ENCODE peak calls at places on chromosomes 12 and 14, in ten cellular contexts. V is stimulated activated CD8-positive, alpha-beta memory T cell treated with anti-CD3 and anti-CD28 coated beads, Interleukin-2, amount 100 ng/mL, for 1 hour; P is GM23248; L is AG09319; B is CD8-positive, alpha-beta T cell; J is effector memory CD4-positive, alpha-beta T cell; C is T-helper 1 cell; U is IMR-90; F is RPMI8226; Y is dermis blood vessel endothelial cell. K is an unnamed sample.

GRCh38 chr12:1873531-1874149 is 44.8 kb downstream of the CACNA2D4 start:
- DNase-seq in F (no peak), L (no peak), P (no peak), J (no peak), B (no peak), U (no peak), Y (no peak), C (no peak), V (no peak), K (no peak)

GRCh38 chr12:94760786-94761185 is 110.4 kb upstream of the TMCC3 start:
- DNase-seq in B (no peak), Y (no peak), F (no peak), J (no peak), L (no peak), C (no peak), U (peak), V (no peak), P (no peak), K (no peak)

GRCh38 chr12:20120296-20120695 is 248.0 kb upstream of the PDE3A start:
- DNase-seq in J (no peak), Y (peak), F (no peak), P (peak), V (no peak), B (no peak), U (no peak), L (no peak), C (no peak), K (no peak)

GRCh38 chr14:64718762-64719161 is 14.5 kb downstream of the PLEKHG3 start:
- DNase-seq in C (no peak), L (no peak), B (no peak), J (no peak), F (no peak), Y (no peak), V (no peak), U (no peak), P (no peak), K (no peak)

GRCh38 chr12:6871052-6871957 is 1.8 kb downstream of the SPSB2 start:
- DNase-seq in C (no peak), U (no peak), J (no peak), V (no peak), Y (no peak), L (no peak), F (peak), B (no peak), P (peak), K (peak)

GRCh38 chr12:63021126-63021525 is 86.2 kb upstream of the PPM1H start:
- DNase-seq in J (no peak), Y (no peak), P (no peak), F (no peak), C (no peak), L (no peak), U (no peak), V (no peak), B (no peak), K (no peak)

GRCh38 chr14:68182492-68182891 is 362.9 kb downstream of the RAD51B start:
- DNase-seq in V (no peak), P (no peak), J (no peak), U (no peak), Y (no peak), B (no peak), F (no peak), C (no peak), L (no peak), K (no peak)

GRCh38 chr14:98808494-98809407 is 463.2 kb downstream of the BCL11B start:
- DNase-seq in J (no peak), L (no peak), V (no peak), C (no peak), U (no peak), F (no peak), Y (no peak), P (no peak), B (no peak), K (no peak)

GRCh38 chr12:27303139-27304111 is 29.2 kb upstream of the BMAL2 start:
- DNase-seq in B (no peak), P (no peak), C (no peak), U (peak), F (no peak), J (no peak), L (no peak), Y (no peak), V (no peak), K (no peak)

GRCh38 chr14:95496111-95496681 is 20.3 kb downstream of the SYNE3 start:
- DNase-seq in L (no peak), F (no peak), C (no peak), B (no peak), V (no peak), U (no peak), P (peak), J (no peak), Y (no peak), K (no peak)

GRCh38 chr12:3090238-3091029 is 13.3 kb downstream of the TSPAN9 start:
- DNase-seq in F (no peak), Y (no peak), J (no peak), U (no peak), L (no peak), P (no peak), B (no peak), V (no peak), C (no peak), K (no peak)

GRCh38 chr12:1534708-1535107 is 59.7 kb downstream of the FBXL14 start:
- DNase-seq in L (no peak), C (no peak), P (peak), J (no peak), Y (no peak), F (peak), B (no peak), U (no peak), V (no peak), K (no peak)

GRCh38 chr12:1108276-1108675 is 117.3 kb downstream of the ERC1 start:
- DNase-seq in F (peak), B (no peak), L (no peak), J (no peak), V (no peak), Y (no peak), P (no peak), U (no peak), C (no peak), K (no peak)

GRCh38 chr12:49983892-49984291 is 11.1 kb downstream of the AQP6 start:
- DNase-seq in J (no peak), P (peak), Y (peak), L (peak), U (peak), C (no peak), F (no peak), V (no peak), B (no peak), K (no peak)

GRCh38 chr14:37343307-37344094 is 145.8 kb downstream of the MIPOL1 start:
- DNase-seq in L (peak), B (no peak), J (no peak), P (no peak), Y (no peak), U (peak), F (no peak), C (no peak), V (no peak), K (no peak)

GRCh38 chr12:115227137-115227615 is 543.2 kb upstream of the TBX3 start:
- DNase-seq in P (peak), B (no peak), L (peak), C (no peak), V (no peak), J (no peak), F (no peak), U (peak), Y (no peak), K (no peak)

GRCh38 chr14:95895720-95896119 is 19.1 kb downstream of the TUNAR start:
- DNase-seq in J (no peak), V (no peak), Y (no peak), C (no peak), P (peak), F (peak), L (no peak), B (no peak), U (no peak), K (peak)

GRCh38 chr14:83147006-83147405 is 1613.4 kb upstream of the SEL1L start:
- DNase-seq in U (peak), P (no peak), F (no peak), B (no peak), J (no peak), V (no peak), Y (no peak), L (peak), C (no peak), K (no peak)

GRCh38 chr14:99131632-99132271 is 140.2 kb downstream of the BCL11B start:
- DNase-seq in V (no peak), J (no peak), P (no peak), Y (no peak), C (no peak), U (no peak), F (no peak), B (no peak), L (no peak), K (no peak)

GRCh38 chr14:22626590-22626989 is 17.6 kb downstream of the OR6J1 start:
- DNase-seq in B (no peak), V (no peak), Y (no peak), L (no peak), U (no peak), J (no peak), P (no peak), F (no peak), C (no peak), K (no peak)

GRCh38 chr12:53505086-53505485 is 2.2 kb downstream of the NPFF start:
- DNase-seq in Y (no peak), B (no peak), L (no peak), U (peak), J (no peak), P (peak), V (no peak), F (no peak), C (no peak), K (no peak)

GRCh38 chr14:82223276-82223675 is 689.6 kb upstream of the SEL1L start:
- DNase-seq in P (no peak), Y (no peak), L (no peak), U (no peak), J (no peak), B (no peak), V (no peak), F (no peak), C (no peak), K (no peak)

GRCh38 chr14:21026988-21027315 is 2.1 kb upstream of the NDRG2 start:
- DNase-seq in V (no peak), Y (no peak), J (no peak), P (no peak), L (no peak), U (no peak), F (no peak), C (no peak), B (no peak), K (no peak)

K was measured in stimulated activated CD4-positive, alpha-beta T cell treated with anti-CD3 and anti-CD28 coated beads, Interleukin-2, amount 100 ng/mL, for 48 hours.